ENCODE peak calls at places on chromosomes 5 and 9, in eight cellular contexts. One of them, this sample, is unnamed.

GRCh38 chr9:70260007-70260443 is 1.2 kb downstream of the SMC5 start:
- DNase-seq in astrocyte: no peak
- DNase-seq in GM12865: no peak
- DNase-seq in endothelial cell: no peak
- DNase-seq in transverse colon: peak
- DNase-seq in HFF-Myc: no peak
- DNase-seq in activated B cell treated with CpG ODN at 0.5 μM for 24 hours: no peak
- DNase-seq in upper lobe of right lung: no peak
- DNase-seq in this sample: no peak

GRCh38 chr5:150186137-150186536 is 3.7 kb upstream of the SLC6A7 start:
- DNase-seq in astrocyte: no peak
- DNase-seq in transverse colon: no peak
- DNase-seq in HFF-Myc: no peak
- DNase-seq in endothelial cell: no peak
- DNase-seq in activated B cell treated with CpG ODN at 0.5 μM for 24 hours: no peak
- DNase-seq in GM12865: no peak
- DNase-seq in upper lobe of right lung: no peak
- DNase-seq in this sample: no peak

GRCh38 chr5:132226516-132227234 is 978 bp downstream of the P4HA2 start:
- DNase-seq in astrocyte: peak
- DNase-seq in activated B cell treated with CpG ODN at 0.5 μM for 24 hours: no peak
- DNase-seq in transverse colon: peak
- DNase-seq in GM12865: no peak
- DNase-seq in endothelial cell: no peak
- DNase-seq in upper lobe of right lung: peak
- DNase-seq in HFF-Myc: no peak
- DNase-seq in this sample: no peak

GRCh38 chr5:142859037-142859436 is 88.9 kb downstream of the ARHGAP26 start:
- DNase-seq in astrocyte: no peak
- DNase-seq in activated B cell treated with CpG ODN at 0.5 μM for 24 hours: no peak
- DNase-seq in endothelial cell: no peak
- DNase-seq in upper lobe of right lung: no peak
- DNase-seq in GM12865: no peak
- DNase-seq in HFF-Myc: no peak
- DNase-seq in transverse colon: no peak
- DNase-seq in this sample: no peak

GRCh38 chr9:133341369-133342082 is 5.5 kb upstream of the SURF6 start:
- DNase-seq in upper lobe of right lung: peak
- DNase-seq in activated B cell treated with CpG ODN at 0.5 μM for 24 hours: no peak
- DNase-seq in GM12865: no peak
- DNase-seq in astrocyte: no peak
- DNase-seq in transverse colon: peak
- DNase-seq in endothelial cell: no peak
- DNase-seq in HFF-Myc: no peak
- DNase-seq in this sample: no peak

GRCh38 chr9:4225291-4226119 is 74.4 kb downstream of the GLIS3 start:
- DNase-seq in astrocyte: peak
- DNase-seq in HFF-Myc: peak
- DNase-seq in endothelial cell: no peak
- DNase-seq in GM12865: no peak
- DNase-seq in upper lobe of right lung: no peak
- DNase-seq in transverse colon: no peak
- DNase-seq in activated B cell treated with CpG ODN at 0.5 μM for 24 hours: no peak
- DNase-seq in this sample: no peak

GRCh38 chr9:133406480-133407307 is 11.1 kb downstream of the REXO4 start:
- DNase-seq in HFF-Myc: peak
- DNase-seq in upper lobe of right lung: peak
- DNase-seq in astrocyte: peak
- DNase-seq in endothelial cell: peak
- DNase-seq in activated B cell treated with CpG ODN at 0.5 μM for 24 hours: peak
- DNase-seq in transverse colon: peak
- DNase-seq in GM12865: peak
- DNase-seq in this sample: peak

GRCh38 chr5:163916376-163916775 is 411.0 kb downstream of the MAT2B start:
- DNase-seq in activated B cell treated with CpG ODN at 0.5 μM for 24 hours: peak
- DNase-seq in upper lobe of right lung: no peak
- DNase-seq in HFF-Myc: no peak
- DNase-seq in GM12865: peak
- DNase-seq in endothelial cell: no peak
- DNase-seq in transverse colon: peak
- DNase-seq in astrocyte: no peak
- DNase-seq in this sample: no peak

GRCh38 chr9:21434202-21435014 is 5.8 kb upstream of the IFNA1 start:
- DNase-seq in astrocyte: peak
- DNase-seq in GM12865: peak
- DNase-seq in upper lobe of right lung: no peak
- DNase-seq in endothelial cell: peak
- DNase-seq in activated B cell treated with CpG ODN at 0.5 μM for 24 hours: no peak
- DNase-seq in transverse colon: peak
- DNase-seq in HFF-Myc: peak
- DNase-seq in this sample: peak

GRCh38 chr9:123457586-123457985 is 101.6 kb downstream of the CRB2 start:
- DNase-seq in upper lobe of right lung: peak
- DNase-seq in activated B cell treated with CpG ODN at 0.5 μM for 24 hours: no peak
- DNase-seq in HFF-Myc: no peak
- DNase-seq in endothelial cell: no peak
- DNase-seq in transverse colon: no peak
- DNase-seq in astrocyte: no peak
- DNase-seq in GM12865: no peak
- DNase-seq in this sample: no peak

GRCh38 chr5:7763621-7764072 is 87.3 kb downstream of the CFAP90 start:
- DNase-seq in activated B cell treated with CpG ODN at 0.5 μM for 24 hours: no peak
- DNase-seq in endothelial cell: no peak
- DNase-seq in astrocyte: no peak
- DNase-seq in GM12865: no peak
- DNase-seq in HFF-Myc: no peak
- DNase-seq in upper lobe of right lung: no peak
- DNase-seq in transverse colon: no peak
- DNase-seq in this sample: no peak

GRCh38 chr9:131278421-131279111 is 2.3 kb upstream of the FAM78A start:
- DNase-seq in astrocyte: no peak
- DNase-seq in upper lobe of right lung: no peak
- DNase-seq in endothelial cell: no peak
- DNase-seq in HFF-Myc: no peak
- DNase-seq in transverse colon: no peak
- DNase-seq in activated B cell treated with CpG ODN at 0.5 μM for 24 hours: no peak
- DNase-seq in GM12865: no peak
- DNase-seq in this sample: no peak

GRCh38 chr5:80884851-80885697 is 75.1 kb upstream of the RASGRF2 start:
- DNase-seq in astrocyte: no peak
- DNase-seq in endothelial cell: no peak
- DNase-seq in activated B cell treated with CpG ODN at 0.5 μM for 24 hours: no peak
- DNase-seq in upper lobe of right lung: no peak
- DNase-seq in GM12865: no peak
- DNase-seq in HFF-Myc: no peak
- DNase-seq in transverse colon: no peak
- DNase-seq in this sample: no peak

GRCh38 chr5:167587768-167588167 is 703.7 kb upstream of the WWC1 start:
- DNase-seq in upper lobe of right lung: no peak
- DNase-seq in activated B cell treated with CpG ODN at 0.5 μM for 24 hours: no peak
- DNase-seq in endothelial cell: peak
- DNase-seq in GM12865: no peak
- DNase-seq in astrocyte: no peak
- DNase-seq in HFF-Myc: peak
- DNase-seq in transverse colon: no peak
- DNase-seq in this sample: no peak

GRCh38 chr9:106403081-106403480 is 459.9 kb upstream of the ZNF462 start:
- DNase-seq in endothelial cell: no peak
- DNase-seq in activated B cell treated with CpG ODN at 0.5 μM for 24 hours: no peak
- DNase-seq in GM12865: no peak
- DNase-seq in HFF-Myc: no peak
- DNase-seq in astrocyte: peak
- DNase-seq in upper lobe of right lung: no peak
- DNase-seq in transverse colon: no peak
- DNase-seq in this sample: no peak

GRCh38 chr9:6955251-6955921 is 197.6 kb downstream of the KDM4C start:
- DNase-seq in HFF-Myc: no peak
- DNase-seq in transverse colon: no peak
- DNase-seq in activated B cell treated with CpG ODN at 0.5 μM for 24 hours: no peak
- DNase-seq in GM12865: peak
- DNase-seq in upper lobe of right lung: no peak
- DNase-seq in endothelial cell: no peak
- DNase-seq in astrocyte: peak
- DNase-seq in this sample: no peak

GRCh38 chr9:34377402-34377741 is 674 bp upstream of the MYORG start:
- DNase-seq in upper lobe of right lung: peak
- DNase-seq in transverse colon: peak
- DNase-seq in HFF-Myc: no peak
- DNase-seq in GM12865: no peak
- DNase-seq in astrocyte: no peak
- DNase-seq in activated B cell treated with CpG ODN at 0.5 μM for 24 hours: no peak
- DNase-seq in endothelial cell: no peak
- DNase-seq in this sample: no peak

GRCh38 chr9:127033784-127034183 is 88.7 kb downstream of the ANGPTL2 start:
- DNase-seq in astrocyte: peak
- DNase-seq in activated B cell treated with CpG ODN at 0.5 μM for 24 hours: no peak
- DNase-seq in GM12865: no peak
- DNase-seq in transverse colon: no peak
- DNase-seq in upper lobe of right lung: no peak
- DNase-seq in endothelial cell: no peak
- DNase-seq in HFF-Myc: no peak
- DNase-seq in this sample: no peak

GRCh38 chr5:99156688-99157087 is 227.9 kb upstream of the CHD1 start:
- DNase-seq in GM12865: no peak
- DNase-seq in endothelial cell: no peak
- DNase-seq in astrocyte: no peak
- DNase-seq in transverse colon: no peak
- DNase-seq in upper lobe of right lung: no peak
- DNase-seq in HFF-Myc: no peak
- DNase-seq in activated B cell treated with CpG ODN at 0.5 μM for 24 hours: no peak
- DNase-seq in this sample: no peak

DNA sequence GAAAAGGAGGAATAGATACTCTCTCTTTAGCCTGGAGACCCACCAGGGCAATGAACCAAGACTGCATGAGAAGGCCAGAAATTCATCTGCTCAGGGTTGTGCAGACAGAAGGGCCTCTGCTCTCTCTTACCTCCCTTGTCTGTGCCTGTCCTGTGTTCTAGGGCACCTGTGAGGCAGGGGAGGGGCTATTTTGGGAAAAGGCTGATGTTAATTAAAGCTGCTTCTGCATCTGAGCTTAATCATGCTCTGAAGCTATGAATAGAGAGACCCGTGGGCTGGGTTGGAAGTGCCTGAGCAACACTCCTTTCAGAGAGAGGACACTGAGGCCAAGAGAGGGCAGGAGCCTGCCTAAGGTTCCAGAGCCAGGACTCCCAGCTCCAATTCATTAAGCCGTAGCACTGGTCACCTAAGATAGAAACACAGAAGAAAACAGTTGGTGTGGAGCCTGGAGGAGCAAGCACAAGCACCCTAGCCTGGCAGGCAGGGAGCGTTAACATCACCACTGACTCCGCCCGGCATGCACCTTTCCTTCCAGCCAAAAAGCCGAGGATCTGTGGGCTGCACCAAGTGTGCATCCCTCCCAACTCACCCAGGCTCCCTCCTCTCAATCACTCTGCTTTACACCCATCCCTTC is 31.4 kb upstream of the STING1 start:
- DNase-seq in transverse colon: no peak
- DNase-seq in GM12865: no peak
- DNase-seq in upper lobe of right lung: no peak
- DNase-seq in astrocyte: no peak
- DNase-seq in endothelial cell: no peak
- DNase-seq in HFF-Myc: no peak
- DNase-seq in activated B cell treated with CpG ODN at 0.5 μM for 24 hours: no peak
- DNase-seq in this sample: no peak
- TF ChIP-seq CTCF in transverse colon: no peak
- TF ChIP-seq CTCF in GM12865: no peak
- TF ChIP-seq CTCF in upper lobe of right lung: no peak
- TF ChIP-seq CTCF in astrocyte: no peak
- TF ChIP-seq CTCF in endothelial cell: peak
- TF ChIP-seq CTCF in HFF-Myc: no peak
- TF ChIP-seq CTCF in activated B cell treated with CpG ODN at 0.5 μM for 24 hours: no peak
- TF ChIP-seq CTCF in this sample: no peak

GRCh38 chr5:199821-200645 is 8.7 kb downstream of the LRRC14B start:
- DNase-seq in activated B cell treated with CpG ODN at 0.5 μM for 24 hours: no peak
- DNase-seq in HFF-Myc: no peak
- DNase-seq in GM12865: no peak
- DNase-seq in endothelial cell: no peak
- DNase-seq in upper lobe of right lung: peak
- DNase-seq in transverse colon: no peak
- DNase-seq in astrocyte: no peak
- DNase-seq in this sample: no peak
- TF ChIP-seq CTCF in activated B cell treated with CpG ODN at 0.5 μM for 24 hours: no peak
- TF ChIP-seq CTCF in HFF-Myc: no peak
- TF ChIP-seq CTCF in GM12865: no peak
- TF ChIP-seq CTCF in endothelial cell: no peak
- TF ChIP-seq CTCF in upper lobe of right lung: no peak
- TF ChIP-seq CTCF in transverse colon: no peak
- TF ChIP-seq CTCF in astrocyte: no peak
- TF ChIP-seq CTCF in this sample: no peak

GRCh38 chr9:71909887-71910601 is 949 bp downstream of the ABHD17B start:
- DNase-seq in transverse colon: peak
- DNase-seq in astrocyte: no peak
- DNase-seq in endothelial cell: peak
- DNase-seq in activated B cell treated with CpG ODN at 0.5 μM for 24 hours: no peak
- DNase-seq in HFF-Myc: no peak
- DNase-seq in upper lobe of right lung: peak
- DNase-seq in GM12865: peak
- DNase-seq in this sample: no peak

GRCh38 chr9:71911061-71911907 is at the start of the genes ABHD17B and C9orf85:
- DNase-seq in transverse colon: peak
- DNase-seq in GM12865: peak
- DNase-seq in activated B cell treated with CpG ODN at 0.5 μM for 24 hours: peak
- DNase-seq in HFF-Myc: peak
- DNase-seq in endothelial cell: peak
- DNase-seq in upper lobe of right lung: peak
- DNase-seq in astrocyte: peak
- DNase-seq in this sample: peak

GRCh38 chr9:71911908-71912325 is 478 bp downstream of the C9orf85 start:
- DNase-seq in endothelial cell: no peak
- DNase-seq in activated B cell treated with CpG ODN at 0.5 μM for 24 hours: no peak
- DNase-seq in astrocyte: peak
- DNase-seq in upper lobe of right lung: no peak
- DNase-seq in transverse colon: no peak
- DNase-seq in GM12865: no peak
- DNase-seq in HFF-Myc: peak
- DNase-seq in this sample: no peak

DNA sequence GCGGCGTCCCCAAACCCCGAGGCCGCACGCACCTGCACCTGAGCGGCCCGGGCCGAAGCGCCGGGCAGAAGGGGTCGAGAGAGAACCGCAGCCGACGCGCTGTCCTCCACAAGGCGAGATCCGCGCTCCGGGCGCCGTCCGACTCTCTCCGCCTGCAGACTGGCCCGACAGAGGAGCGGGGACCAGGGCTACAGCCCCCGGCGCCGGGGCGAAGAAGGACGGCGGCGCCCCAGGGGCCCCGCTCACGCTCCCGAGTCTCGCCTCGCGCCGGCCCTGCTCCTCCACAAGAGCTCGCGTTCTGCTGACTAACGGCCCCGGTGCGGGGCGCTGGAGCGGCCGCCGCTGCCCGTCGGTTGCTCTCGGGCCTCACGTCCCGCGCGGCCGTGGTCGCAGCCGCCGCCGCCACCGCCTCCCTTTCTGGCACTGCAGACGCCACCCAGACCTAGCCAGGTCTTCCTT is 362 bp downstream of the ABHD17B start:
- DNase-seq in GM12865: no peak
- DNase-seq in transverse colon: no peak
- DNase-seq in activated B cell treated with CpG ODN at 0.5 μM for 24 hours: peak
- DNase-seq in upper lobe of right lung: no peak
- DNase-seq in astrocyte: no peak
- DNase-seq in HFF-Myc: no peak
- DNase-seq in endothelial cell: no peak
- DNase-seq in this sample: no peak
- TF ChIP-seq CTCF in GM12865: peak
- TF ChIP-seq CTCF in transverse colon: no peak
- TF ChIP-seq CTCF in activated B cell treated with CpG ODN at 0.5 μM for 24 hours: no peak
- TF ChIP-seq CTCF in upper lobe of right lung: no peak
- TF ChIP-seq CTCF in astrocyte: no peak
- TF ChIP-seq CTCF in HFF-Myc: no peak
- TF ChIP-seq CTCF in endothelial cell: no peak
- TF ChIP-seq CTCF in this sample: no peak

GRCh38 chr5:177601577-177602457 is 1.9 kb downstream of the B4GALT7 start:
- DNase-seq in transverse colon: no peak
- DNase-seq in upper lobe of right lung: peak
- DNase-seq in activated B cell treated with CpG ODN at 0.5 μM for 24 hours: no peak
- DNase-seq in GM12865: no peak
- DNase-seq in endothelial cell: no peak
- DNase-seq in astrocyte: no peak
- DNase-seq in HFF-Myc: no peak
- DNase-seq in this sample: no peak
- TF ChIP-seq CTCF in transverse colon: no peak
- TF ChIP-seq CTCF in upper lobe of right lung: no peak
- TF ChIP-seq CTCF in activated B cell treated with CpG ODN at 0.5 μM for 24 hours: no peak
- TF ChIP-seq CTCF in GM12865: no peak
- TF ChIP-seq CTCF in endothelial cell: no peak
- TF ChIP-seq CTCF in astrocyte: no peak
- TF ChIP-seq CTCF in HFF-Myc: no peak
- TF ChIP-seq CTCF in this sample: no peak